ENCODE peak calls at places on chromosomes 12 and 14, in seven cellular contexts. One of them, this sample, is unnamed.

GRCh38 chr12:132328282-132329029 is 933 bp downstream of the GALNT9 start:
- DNase-seq in BJ: no peak
- DNase-seq in GDM1: no peak
- DNase-seq in left ventricle myocardium superior: no peak
- DNase-seq in activated T-helper 9 cell treated with anti-CD3 and anti-CD28 coated beads, Interleukin-2, amount 50 U/mL, for 16 hours: no peak
- DNase-seq in fibroblast of the conjunctiva: no peak
- DNase-seq in GM20000: no peak
- DNase-seq in this sample: no peak

GRCh38 chr12:52748578-52748977 is 28.6 kb downstream of the KRT76 start:
- DNase-seq in fibroblast of the conjunctiva: no peak
- DNase-seq in GM20000: no peak
- DNase-seq in GDM1: no peak
- DNase-seq in left ventricle myocardium superior: no peak
- DNase-seq in BJ: no peak
- DNase-seq in activated T-helper 9 cell treated with anti-CD3 and anti-CD28 coated beads, Interleukin-2, amount 50 U/mL, for 16 hours: no peak
- DNase-seq in this sample: no peak

GRCh38 chr12:67794151-67794550 is 145.6 kb downstream of the DYRK2 start:
- DNase-seq in GDM1: no peak
- DNase-seq in fibroblast of the conjunctiva: peak
- DNase-seq in GM20000: no peak
- DNase-seq in BJ: no peak
- DNase-seq in activated T-helper 9 cell treated with anti-CD3 and anti-CD28 coated beads, Interleukin-2, amount 50 U/mL, for 16 hours: no peak
- DNase-seq in left ventricle myocardium superior: no peak
- DNase-seq in this sample: peak

GRCh38 chr12:30438526-30439120 is 257.0 kb downstream of the IPO8 start:
- DNase-seq in GDM1: no peak
- DNase-seq in left ventricle myocardium superior: no peak
- DNase-seq in fibroblast of the conjunctiva: no peak
- DNase-seq in GM20000: no peak
- DNase-seq in activated T-helper 9 cell treated with anti-CD3 and anti-CD28 coated beads, Interleukin-2, amount 50 U/mL, for 16 hours: no peak
- DNase-seq in BJ: no peak
- DNase-seq in this sample: no peak

GRCh38 chr12:104985206-104985605 is 910 bp upstream of the NOPCHAP1 start:
- DNase-seq in GM20000: no peak
- DNase-seq in BJ: no peak
- DNase-seq in fibroblast of the conjunctiva: no peak
- DNase-seq in GDM1: no peak
- DNase-seq in left ventricle myocardium superior: no peak
- DNase-seq in activated T-helper 9 cell treated with anti-CD3 and anti-CD28 coated beads, Interleukin-2, amount 50 U/mL, for 16 hours: no peak
- DNase-seq in this sample: no peak

GRCh38 chr14:104094709-104095425 is 9.4 kb downstream of the ASPG start:
- DNase-seq in GM20000: peak
- DNase-seq in activated T-helper 9 cell treated with anti-CD3 and anti-CD28 coated beads, Interleukin-2, amount 50 U/mL, for 16 hours: peak
- DNase-seq in GDM1: peak
- DNase-seq in left ventricle myocardium superior: peak
- DNase-seq in BJ: no peak
- DNase-seq in fibroblast of the conjunctiva: peak
- DNase-seq in this sample: no peak

GRCh38 chr12:83808591-83808990 is 1104.0 kb downstream of the SLC6A15 start:
- DNase-seq in left ventricle myocardium superior: no peak
- DNase-seq in BJ: no peak
- DNase-seq in fibroblast of the conjunctiva: no peak
- DNase-seq in GM20000: no peak
- DNase-seq in GDM1: no peak
- DNase-seq in activated T-helper 9 cell treated with anti-CD3 and anti-CD28 coated beads, Interleukin-2, amount 50 U/mL, for 16 hours: no peak
- DNase-seq in this sample: no peak

GRCh38 chr12:109952873-109953272 is 43.3 kb downstream of the GIT2 start:
- DNase-seq in GDM1: no peak
- DNase-seq in fibroblast of the conjunctiva: no peak
- DNase-seq in GM20000: no peak
- DNase-seq in left ventricle myocardium superior: peak
- DNase-seq in BJ: no peak
- DNase-seq in activated T-helper 9 cell treated with anti-CD3 and anti-CD28 coated beads, Interleukin-2, amount 50 U/mL, for 16 hours: no peak
- DNase-seq in this sample: no peak

GRCh38 chr12:14618990-14619389 is 51.3 kb upstream of the PLBD1 start:
- DNase-seq in GDM1: no peak
- DNase-seq in BJ: no peak
- DNase-seq in fibroblast of the conjunctiva: no peak
- DNase-seq in activated T-helper 9 cell treated with anti-CD3 and anti-CD28 coated beads, Interleukin-2, amount 50 U/mL, for 16 hours: no peak
- DNase-seq in left ventricle myocardium superior: no peak
- DNase-seq in GM20000: no peak
- DNase-seq in this sample: no peak

GRCh38 chr14:52834440-52834842 is 43.0 kb upstream of the GNPNAT1 start:
- DNase-seq in GDM1: no peak
- DNase-seq in BJ: peak
- DNase-seq in GM20000: no peak
- DNase-seq in left ventricle myocardium superior: no peak
- DNase-seq in activated T-helper 9 cell treated with anti-CD3 and anti-CD28 coated beads, Interleukin-2, amount 50 U/mL, for 16 hours: no peak
- DNase-seq in fibroblast of the conjunctiva: peak
- DNase-seq in this sample: peak

GRCh38 chr12:121800694-121801600 is 2.9 kb upstream of the SETD1B start:
- DNase-seq in GDM1: peak
- DNase-seq in activated T-helper 9 cell treated with anti-CD3 and anti-CD28 coated beads, Interleukin-2, amount 50 U/mL, for 16 hours: peak
- DNase-seq in BJ: no peak
- DNase-seq in left ventricle myocardium superior: peak
- DNase-seq in GM20000: peak
- DNase-seq in fibroblast of the conjunctiva: no peak
- DNase-seq in this sample: no peak

GRCh38 chr12:64752833-64753238 is 6.4 kb downstream of the GNS start:
- DNase-seq in activated T-helper 9 cell treated with anti-CD3 and anti-CD28 coated beads, Interleukin-2, amount 50 U/mL, for 16 hours: no peak
- DNase-seq in GDM1: no peak
- DNase-seq in left ventricle myocardium superior: no peak
- DNase-seq in BJ: no peak
- DNase-seq in GM20000: no peak
- DNase-seq in fibroblast of the conjunctiva: no peak
- DNase-seq in this sample: no peak

GRCh38 chr12:132296063-132296462 is 33.3 kb downstream of the GALNT9 start:
- DNase-seq in fibroblast of the conjunctiva: no peak
- DNase-seq in GM20000: no peak
- DNase-seq in left ventricle myocardium superior: peak
- DNase-seq in GDM1: no peak
- DNase-seq in activated T-helper 9 cell treated with anti-CD3 and anti-CD28 coated beads, Interleukin-2, amount 50 U/mL, for 16 hours: no peak
- DNase-seq in BJ: no peak
- DNase-seq in this sample: no peak

GRCh38 chr14:35398095-35398584 is 6.4 kb downstream of the NFKBIA start:
- DNase-seq in BJ: no peak
- DNase-seq in GM20000: no peak
- DNase-seq in left ventricle myocardium superior: no peak
- DNase-seq in fibroblast of the conjunctiva: no peak
- DNase-seq in activated T-helper 9 cell treated with anti-CD3 and anti-CD28 coated beads, Interleukin-2, amount 50 U/mL, for 16 hours: no peak
- DNase-seq in GDM1: no peak
- DNase-seq in this sample: no peak

GRCh38 chr12:94204647-94205247 is 56.4 kb downstream of the PLXNC1 start:
- DNase-seq in GM20000: peak
- DNase-seq in activated T-helper 9 cell treated with anti-CD3 and anti-CD28 coated beads, Interleukin-2, amount 50 U/mL, for 16 hours: no peak
- DNase-seq in left ventricle myocardium superior: no peak
- DNase-seq in BJ: no peak
- DNase-seq in fibroblast of the conjunctiva: no peak
- DNase-seq in GDM1: no peak
- DNase-seq in this sample: no peak

GRCh38 chr12:102543494-102543893 is 63.1 kb upstream of the IGF1 start:
- DNase-seq in BJ: no peak
- DNase-seq in fibroblast of the conjunctiva: no peak
- DNase-seq in left ventricle myocardium superior: no peak
- DNase-seq in activated T-helper 9 cell treated with anti-CD3 and anti-CD28 coated beads, Interleukin-2, amount 50 U/mL, for 16 hours: no peak
- DNase-seq in GM20000: peak
- DNase-seq in GDM1: no peak
- DNase-seq in this sample: no peak

GRCh38 chr12:48810817-48811453 is 7.4 kb upstream of the CACNB3 start:
- DNase-seq in GDM1: no peak
- DNase-seq in BJ: peak
- DNase-seq in fibroblast of the conjunctiva: peak
- DNase-seq in activated T-helper 9 cell treated with anti-CD3 and anti-CD28 coated beads, Interleukin-2, amount 50 U/mL, for 16 hours: no peak
- DNase-seq in GM20000: no peak
- DNase-seq in left ventricle myocardium superior: no peak
- DNase-seq in this sample: peak

GRCh38 chr14:56046546-56046945 is 71.7 kb upstream of the PELI2 start:
- DNase-seq in left ventricle myocardium superior: no peak
- DNase-seq in BJ: no peak
- DNase-seq in GDM1: no peak
- DNase-seq in fibroblast of the conjunctiva: no peak
- DNase-seq in GM20000: no peak
- DNase-seq in activated T-helper 9 cell treated with anti-CD3 and anti-CD28 coated beads, Interleukin-2, amount 50 U/mL, for 16 hours: no peak
- DNase-seq in this sample: no peak

GRCh38 chr14:35287481-35288013 is 4.6 kb upstream of the PSMA6 start:
- DNase-seq in GM20000: no peak
- DNase-seq in left ventricle myocardium superior: no peak
- DNase-seq in BJ: no peak
- DNase-seq in fibroblast of the conjunctiva: no peak
- DNase-seq in activated T-helper 9 cell treated with anti-CD3 and anti-CD28 coated beads, Interleukin-2, amount 50 U/mL, for 16 hours: no peak
- DNase-seq in GDM1: no peak
- DNase-seq in this sample: no peak

GRCh38 chr12:47816646-47817271 is 2.9 kb downstream of the HDAC7 start:
- DNase-seq in activated T-helper 9 cell treated with anti-CD3 and anti-CD28 coated beads, Interleukin-2, amount 50 U/mL, for 16 hours: no peak
- DNase-seq in GDM1: no peak
- DNase-seq in fibroblast of the conjunctiva: no peak
- DNase-seq in left ventricle myocardium superior: peak
- DNase-seq in BJ: no peak
- DNase-seq in GM20000: no peak
- DNase-seq in this sample: no peak

GRCh38 chr12:15996254-15996653 is 85.1 kb downstream of the DERA start:
- DNase-seq in activated T-helper 9 cell treated with anti-CD3 and anti-CD28 coated beads, Interleukin-2, amount 50 U/mL, for 16 hours: no peak
- DNase-seq in BJ: no peak
- DNase-seq in fibroblast of the conjunctiva: peak
- DNase-seq in GDM1: no peak
- DNase-seq in GM20000: no peak
- DNase-seq in left ventricle myocardium superior: no peak
- DNase-seq in this sample: peak

GRCh38 chr12:130708648-130709047 is 7.5 kb downstream of the RIMBP2 start:
- DNase-seq in fibroblast of the conjunctiva: no peak
- DNase-seq in GDM1: no peak
- DNase-seq in activated T-helper 9 cell treated with anti-CD3 and anti-CD28 coated beads, Interleukin-2, amount 50 U/mL, for 16 hours: no peak
- DNase-seq in GM20000: no peak
- DNase-seq in left ventricle myocardium superior: no peak
- DNase-seq in BJ: no peak
- DNase-seq in this sample: no peak

GRCh38 chr12:129532082-129532481 is 371.7 kb downstream of the TMEM132D start:
- DNase-seq in fibroblast of the conjunctiva: no peak
- DNase-seq in GDM1: no peak
- DNase-seq in GM20000: no peak
- DNase-seq in left ventricle myocardium superior: no peak
- DNase-seq in BJ: no peak
- DNase-seq in activated T-helper 9 cell treated with anti-CD3 and anti-CD28 coated beads, Interleukin-2, amount 50 U/mL, for 16 hours: no peak
- DNase-seq in this sample: no peak

GRCh38 chr14:67837011-67837624 is 17.5 kb downstream of the RAD51B start:
- DNase-seq in left ventricle myocardium superior: peak
- DNase-seq in GM20000: peak
- DNase-seq in fibroblast of the conjunctiva: peak
- DNase-seq in GDM1: peak
- DNase-seq in BJ: peak
- DNase-seq in activated T-helper 9 cell treated with anti-CD3 and anti-CD28 coated beads, Interleukin-2, amount 50 U/mL, for 16 hours: no peak
- DNase-seq in this sample: peak

GRCh38 chr14:50997712-50998111 is 53.4 kb upstream of the PYGL start:
- DNase-seq in fibroblast of the conjunctiva: no peak
- DNase-seq in left ventricle myocardium superior: no peak
- DNase-seq in GM20000: no peak
- DNase-seq in activated T-helper 9 cell treated with anti-CD3 and anti-CD28 coated beads, Interleukin-2, amount 50 U/mL, for 16 hours: no peak
- DNase-seq in BJ: no peak
- DNase-seq in GDM1: no peak
- DNase-seq in this sample: no peak

GRCh38 chr12:124563401-124563800 is 4.0 kb downstream of the NCOR2 start:
- DNase-seq in BJ: no peak
- DNase-seq in activated T-helper 9 cell treated with anti-CD3 and anti-CD28 coated beads, Interleukin-2, amount 50 U/mL, for 16 hours: no peak
- DNase-seq in GM20000: no peak
- DNase-seq in fibroblast of the conjunctiva: no peak
- DNase-seq in left ventricle myocardium superior: no peak
- DNase-seq in GDM1: no peak
- DNase-seq in this sample: no peak

GRCh38 chr12:110093631-110094311 is 30.4 kb upstream of the IFT81 start:
- DNase-seq in GM20000: no peak
- DNase-seq in activated T-helper 9 cell treated with anti-CD3 and anti-CD28 coated beads, Interleukin-2, amount 50 U/mL, for 16 hours: no peak
- DNase-seq in left ventricle myocardium superior: no peak
- DNase-seq in BJ: no peak
- DNase-seq in GDM1: peak
- DNase-seq in fibroblast of the conjunctiva: no peak
- DNase-seq in this sample: no peak

This sample was measured in AG04449.